ENCODE peak calls at places on chromosomes 2 and 18, in eight cellular contexts. Y, Z, B, N, U, C, F and P are unnamed samples.

GRCh38 chr2:88545118-88545517 is 82.1 kb downstream of the EIF2AK3 start:
- DNase-seq in Y (no peak), Z (no peak), B (no peak), N (no peak), U (peak; percentile 73), C (peak; percentile 81), F (no peak), P (no peak)

GRCh38 chr18:48948112-48949050 is 2.4 kb downstream of the SMAD7 start:
- DNase-seq in Y (peak; percentile 58), Z (peak; percentile 89), B (peak; percentile 85), N (peak; percentile 83), U (peak; percentile 37), C (peak; percentile 25), F (no peak), P (no peak)

GRCh38 chr2:99424391-99424790 is 65.4 kb downstream of the REV1 start:
- DNase-seq in Y (no peak), Z (no peak), B (no peak), N (no peak), U (no peak), C (no peak), F (no peak), P (no peak)

GRCh38 chr2:143034292-143035074 is 94.7 kb upstream of the ARHGAP15 start:
- DNase-seq in Y (peak; percentile 77), Z (peak; percentile 81), B (peak; percentile 81), N (no peak), U (no peak), C (peak; percentile 67), F (no peak), P (no peak)

GRCh38 chr2:60489269-60489668 is 64.2 kb downstream of the BCL11A start:
- DNase-seq in Y (no peak), Z (no peak), B (no peak), N (no peak), U (no peak), C (no peak), F (no peak), P (no peak)

GRCh38 chr2:217103752-217104540 is 244.1 kb upstream of the TNP1 start:
- DNase-seq in Y (no peak), Z (no peak), B (no peak), N (no peak), U (no peak), C (no peak), F (no peak), P (no peak)

GRCh38 chr2:223868005-223868404 is 30.6 kb upstream of the AP1S3 start:
- DNase-seq in Y (no peak), Z (no peak), B (no peak), N (no peak), U (no peak), C (no peak), F (no peak), P (no peak)

GRCh38 chr2:98281607-98282006 is 64.6 kb upstream of the CNGA3 start:
- DNase-seq in Y (no peak), Z (no peak), B (no peak), N (no peak), U (no peak), C (no peak), F (no peak), P (no peak)

GRCh38 chr2:217935245-217935879 is 67.4 kb downstream of the TNS1 start:
- DNase-seq in Y (peak; percentile 67), Z (no peak), B (no peak), N (no peak), U (no peak), C (no peak), F (no peak), P (no peak)

GRCh38 chr2:148885988-148886387 is 11.0 kb downstream of the KIF5C start:
- DNase-seq in Y (no peak), Z (no peak), B (no peak), N (no peak), U (no peak), C (no peak), F (no peak), P (no peak)

GRCh38 chr2:230690439-230690838 is 22.2 kb upstream of the CAB39 start:
- DNase-seq in Y (no peak), Z (no peak), B (no peak), N (peak; percentile 78), U (no peak), C (no peak), F (no peak), P (no peak)

GRCh38 chr2:67304300-67304890 is 92.7 kb upstream of the ETAA1 start:
- DNase-seq in Y (no peak), Z (no peak), B (no peak), N (no peak), U (no peak), C (no peak), F (no peak), P (no peak)

GRCh38 chr2:203673933-203674332 is 32.5 kb upstream of the CD28 start:
- DNase-seq in Y (peak; percentile 38), Z (no peak), B (no peak), N (no peak), U (no peak), C (no peak), F (no peak), P (no peak)

GRCh38 chr2:108968619-108969018 is 20.4 kb downstream of the EDAR start:
- DNase-seq in Y (peak; percentile 55), Z (no peak), B (peak; percentile 75), N (no peak), U (no peak), C (no peak), F (no peak), P (no peak)

GRCh38 chr2:197097578-197098366 is 171.3 kb upstream of the PGAP1 start:
- DNase-seq in Y (peak; percentile 45), Z (peak; percentile 13), B (peak; percentile 35), N (no peak), U (no peak), C (no peak), F (no peak), P (peak; percentile 75)

GRCh38 chr18:39215920-39216319 is 1650.3 kb upstream of the CELF4 start:
- DNase-seq in Y (no peak), Z (no peak), B (no peak), N (no peak), U (no peak), C (no peak), F (no peak), P (no peak)

GRCh38 chr18:58580623-58581022 is 48.3 kb downstream of the ALPK2 start:
- DNase-seq in Y (no peak), Z (peak; percentile 57), B (no peak), N (no peak), U (peak; percentile 55), C (no peak), F (no peak), P (no peak)

GRCh38 chr2:24051833-24052232 is 2.3 kb downstream of the FKBP1B start:
- DNase-seq in Y (no peak), Z (no peak), B (no peak), N (no peak), U (no peak), C (no peak), F (no peak), P (no peak)

GRCh38 chr18:406677-407076 is 93.8 kb downstream of the COLEC12 start:
- DNase-seq in Y (no peak), Z (no peak), B (no peak), N (no peak), U (no peak), C (no peak), F (no peak), P (no peak)
- H3K9me3 ChIP-seq in Y (no peaks in the 10 kb centered on the region), Z (no peaks in the 10 kb centered on the region), B (no peaks in the 10 kb centered on the region), N (peaks cover 9% of the 10 kb centered on the region), U (no peaks in the 10 kb centered on the region), C (no peaks in the 10 kb centered on the region), F (peaks cover 5% of the 10 kb centered on the region), P (no peaks in the 10 kb centered on the region)

DNA sequence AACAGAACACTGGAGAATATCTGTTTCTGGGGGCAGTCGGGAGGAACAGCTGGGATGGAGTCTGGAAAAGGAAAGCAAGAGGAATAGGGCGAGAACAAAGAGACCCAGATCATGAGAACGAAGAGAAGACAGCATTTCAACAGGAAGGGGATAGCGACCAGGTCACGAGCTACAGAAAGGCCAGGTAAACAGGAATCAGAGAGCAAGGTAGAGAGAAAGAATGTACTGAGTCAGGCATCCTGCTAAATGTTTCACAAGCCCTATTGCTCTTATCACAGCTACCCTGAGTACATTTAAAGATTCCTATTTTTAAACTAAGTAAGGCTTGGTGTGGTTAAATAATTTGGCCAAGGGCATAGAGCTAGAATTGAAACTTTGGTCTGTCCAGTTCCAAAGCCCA is 254.9 kb upstream of the RAB12 start:
- DNase-seq in Y (no peak), Z (no peak), B (peak; percentile 19), N (no peak), U (no peak), C (no peak), F (no peak), P (no peak)
- TF ChIP-seq CTCF in Y (no peak), Z (no peak), B (no peak), N (no peak), U (no peak), C (no peak), F (no peak), P (no peak)

GRCh38 chr2:9473308-9473984 is 905 bp upstream of the IAH1 start:
- DNase-seq in Y (peak; percentile 57), Z (peak; percentile 9), B (peak; percentile 68), N (peak; percentile 67), U (peak; percentile 87), C (no peak), F (no peak), P (no peak)

GRCh38 chr2:9473985-9474360 is 378 bp upstream of the IAH1 start:
- DNase-seq in Y (peak; percentile 47), Z (peak; percentile 15), B (peak; percentile 47), N (peak; percentile 80), U (no peak), C (no peak), F (no peak), P (no peak)

GRCh38 chr2:9471212-9471611 is 3.1 kb upstream of the IAH1 start:
- DNase-seq in Y (no peak), Z (no peak), B (no peak), N (no peak), U (no peak), C (no peak), F (no peak), P (no peak)

GRCh38 chr2:9477914-9478313 is 3.6 kb downstream of the IAH1 start:
- DNase-seq in Y (no peak), Z (no peak), B (no peak), N (no peak), U (no peak), C (no peak), F (no peak), P (no peak)

GRCh38 chr2:9474361-9475117 is at the start of gene IAH1:
- DNase-seq in Y (peak; percentile 48), Z (peak; percentile 45), B (peak; percentile 71), N (peak; percentile 89), U (peak; percentile 51), C (no peak), F (no peak), P (peak; percentile 84)
- H3K9me3 ChIP-seq in Y (no peaks in the 10 kb centered on the region), Z (no peaks in the 10 kb centered on the region), B (no peaks in the 10 kb centered on the region), N (no peaks in the 10 kb centered on the region), U (no peaks in the 10 kb centered on the region), C (no peaks in the 10 kb centered on the region), F (no peaks in the 10 kb centered on the region), P (no peaks in the 10 kb centered on the region)

DNA sequence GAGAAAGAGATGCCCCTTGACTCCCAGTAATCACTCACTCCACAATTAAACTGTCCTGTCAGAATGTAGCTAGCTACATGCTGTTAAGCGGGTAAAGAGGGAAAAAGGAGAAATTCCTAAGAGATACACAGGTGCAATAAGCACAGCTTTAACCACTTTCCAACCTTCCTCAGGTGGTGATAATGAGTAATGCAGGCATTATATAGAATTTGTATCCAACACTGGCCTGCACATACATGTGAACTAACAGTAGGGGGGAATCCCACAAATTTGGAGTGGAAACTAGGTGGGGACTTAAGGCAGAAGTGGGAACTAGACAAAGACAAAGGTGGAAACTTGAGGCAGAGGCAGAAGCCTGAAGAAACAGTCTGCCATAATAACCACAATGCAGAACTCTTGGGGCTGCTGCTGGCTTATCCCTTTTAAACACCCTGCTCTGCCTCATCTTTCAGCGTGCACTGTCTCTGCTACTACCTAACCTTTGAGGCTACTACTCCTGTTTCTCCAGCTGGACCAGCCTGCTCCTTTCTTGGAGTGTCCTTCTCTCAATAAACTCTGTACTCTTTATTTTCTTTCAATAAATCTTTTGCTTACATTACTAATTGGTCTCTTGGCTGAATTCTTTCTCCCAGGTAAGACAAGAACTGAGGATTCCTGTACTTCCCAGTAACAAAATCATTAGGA is 259.7 kb downstream of the PDE11A start:
- DNase-seq in Y (no peak), Z (no peak), B (no peak), N (no peak), U (no peak), C (peak; percentile 12), F (no peak), P (no peak)
- TF ChIP-seq CTCF in Y (no peak), Z (no peak), B (no peak), N (no peak), U (peak; percentile 29), C (peak; percentile 46), F (no peak), P (no peak)